ENCODE peak calls at places on chromosome 2, in four cellular contexts. One of them, this sample, is unnamed.
A peak's percentile ranks its signal among the peaks of the same experiment; 100 is the strongest.

GRCh38 chr2:168192839-168193616 is 54.4 kb downstream of the STK39 start:
- DNase-seq in upper lobe of right lung: no peak
- DNase-seq in uterus: no peak
- DNase-seq in transverse colon: no peak
- DNase-seq in this sample: no peak

GRCh38 chr2:25340340-25340886 is 1.3 kb downstream of the DNMT3A start:
- DNase-seq in transverse colon: peak; percentile 57
- DNase-seq in uterus: peak; percentile 42
- DNase-seq in upper lobe of right lung: no peak
- DNase-seq in this sample: peak; percentile 90

GRCh38 chr2:171180229-171180937 is 19.7 kb upstream of the TLK1 start:
- DNase-seq in transverse colon: no peak
- DNase-seq in upper lobe of right lung: no peak
- DNase-seq in uterus: no peak
- DNase-seq in this sample: no peak

GRCh38 chr2:42100696-42101585 is 53.1 kb downstream of the PKDCC start:
- DNase-seq in upper lobe of right lung: peak; percentile 85
- DNase-seq in uterus: peak; percentile 57
- DNase-seq in transverse colon: peak; percentile 75
- DNase-seq in this sample: peak; percentile 90

GRCh38 chr2:236654496-236654895 is 84.9 kb downstream of the ACKR3 start:
- DNase-seq in uterus: no peak
- DNase-seq in upper lobe of right lung: no peak
- DNase-seq in transverse colon: no peak
- DNase-seq in this sample: no peak

GRCh38 chr2:231987088-231987788 is 25.7 kb downstream of the DIS3L2 start:
- DNase-seq in upper lobe of right lung: no peak
- DNase-seq in uterus: no peak
- DNase-seq in transverse colon: no peak
- DNase-seq in this sample: peak; percentile 41

GRCh38 chr2:47023332-47023731 is 107.7 kb upstream of the MCFD2 start:
- DNase-seq in uterus: no peak
- DNase-seq in upper lobe of right lung: no peak
- DNase-seq in transverse colon: no peak
- DNase-seq in this sample: peak; percentile 27

GRCh38 chr2:67462741-67463496 is 65.8 kb downstream of the ETAA1 start:
- DNase-seq in upper lobe of right lung: no peak
- DNase-seq in uterus: no peak
- DNase-seq in transverse colon: no peak
- DNase-seq in this sample: no peak

GRCh38 chr2:9280204-9280603 is 73.6 kb downstream of the ASAP2 start:
- DNase-seq in transverse colon: no peak
- DNase-seq in uterus: no peak
- DNase-seq in upper lobe of right lung: no peak
- DNase-seq in this sample: no peak

GRCh38 chr2:15939556-15939853 is 845 bp upstream of the MYCN start:
- DNase-seq in uterus: no peak
- DNase-seq in transverse colon: peak; percentile 66
- DNase-seq in upper lobe of right lung: peak; percentile 84
- DNase-seq in this sample: peak; percentile 89

GRCh38 chr2:84840306-84840705 is 40.6 kb downstream of the TRABD2A start:
- DNase-seq in uterus: no peak
- DNase-seq in upper lobe of right lung: no peak
- DNase-seq in transverse colon: no peak
- DNase-seq in this sample: no peak

GRCh38 chr2:200742426-200742825 is 69.3 kb upstream of the BZW1 start:
- DNase-seq in transverse colon: no peak
- DNase-seq in upper lobe of right lung: peak; percentile 64
- DNase-seq in uterus: no peak
- DNase-seq in this sample: peak; percentile 91

GRCh38 chr2:57864926-57865325 is 181.7 kb upstream of the VRK2 start:
- DNase-seq in uterus: no peak
- DNase-seq in transverse colon: no peak
- DNase-seq in upper lobe of right lung: no peak
- DNase-seq in this sample: no peak

GRCh38 chr2:85917887-85918795 is 29.4 kb upstream of the ST3GAL5 start:
- DNase-seq in upper lobe of right lung: no peak
- DNase-seq in transverse colon: no peak
- DNase-seq in uterus: no peak
- DNase-seq in this sample: no peak

DNA sequence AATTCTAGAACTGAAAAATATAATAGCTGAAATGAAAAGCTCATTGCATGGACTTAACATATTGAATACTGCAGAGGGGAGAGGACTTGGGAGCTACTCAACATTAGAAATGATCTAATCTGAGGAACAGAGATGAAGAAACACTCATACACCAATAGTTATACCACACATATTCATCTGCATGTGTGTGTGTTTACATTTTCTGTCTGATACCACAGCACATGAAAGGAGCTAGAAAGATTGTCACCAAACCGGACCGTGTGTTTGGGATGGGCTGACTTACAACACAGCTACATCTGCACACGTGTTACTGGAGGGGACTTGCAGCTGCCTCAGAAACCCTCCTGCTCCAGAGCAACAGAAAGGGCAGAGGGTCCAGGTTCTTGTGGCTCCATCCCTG is 47.8 kb downstream of the PXDN start:
- DNase-seq in transverse colon: no peak
- DNase-seq in uterus: no peak
- DNase-seq in upper lobe of right lung: no peak
- DNase-seq in this sample: no peak
- H3K9me3 ChIP-seq in transverse colon: no peaks in the 10 kb centered on the region
- H3K9me3 ChIP-seq in uterus: no peaks in the 10 kb centered on the region
- H3K9me3 ChIP-seq in upper lobe of right lung: no peaks in the 10 kb centered on the region
- H3K9me3 ChIP-seq in this sample: no peaks in the 10 kb centered on the region

GRCh38 chr2:205946226-205946625 is 139.7 kb downstream of the INO80D start:
- DNase-seq in upper lobe of right lung: no peak
- DNase-seq in transverse colon: no peak
- DNase-seq in uterus: no peak
- DNase-seq in this sample: no peak

GRCh38 chr2:205948883-205949282 is 137.1 kb downstream of the INO80D start:
- DNase-seq in uterus: no peak
- DNase-seq in transverse colon: no peak
- DNase-seq in upper lobe of right lung: no peak
- DNase-seq in this sample: no peak

GRCh38 chr2:205948496-205948837 is 137.5 kb downstream of the INO80D start:
- DNase-seq in uterus: no peak
- DNase-seq in transverse colon: no peak
- DNase-seq in upper lobe of right lung: no peak
- DNase-seq in this sample: no peak

DNA sequence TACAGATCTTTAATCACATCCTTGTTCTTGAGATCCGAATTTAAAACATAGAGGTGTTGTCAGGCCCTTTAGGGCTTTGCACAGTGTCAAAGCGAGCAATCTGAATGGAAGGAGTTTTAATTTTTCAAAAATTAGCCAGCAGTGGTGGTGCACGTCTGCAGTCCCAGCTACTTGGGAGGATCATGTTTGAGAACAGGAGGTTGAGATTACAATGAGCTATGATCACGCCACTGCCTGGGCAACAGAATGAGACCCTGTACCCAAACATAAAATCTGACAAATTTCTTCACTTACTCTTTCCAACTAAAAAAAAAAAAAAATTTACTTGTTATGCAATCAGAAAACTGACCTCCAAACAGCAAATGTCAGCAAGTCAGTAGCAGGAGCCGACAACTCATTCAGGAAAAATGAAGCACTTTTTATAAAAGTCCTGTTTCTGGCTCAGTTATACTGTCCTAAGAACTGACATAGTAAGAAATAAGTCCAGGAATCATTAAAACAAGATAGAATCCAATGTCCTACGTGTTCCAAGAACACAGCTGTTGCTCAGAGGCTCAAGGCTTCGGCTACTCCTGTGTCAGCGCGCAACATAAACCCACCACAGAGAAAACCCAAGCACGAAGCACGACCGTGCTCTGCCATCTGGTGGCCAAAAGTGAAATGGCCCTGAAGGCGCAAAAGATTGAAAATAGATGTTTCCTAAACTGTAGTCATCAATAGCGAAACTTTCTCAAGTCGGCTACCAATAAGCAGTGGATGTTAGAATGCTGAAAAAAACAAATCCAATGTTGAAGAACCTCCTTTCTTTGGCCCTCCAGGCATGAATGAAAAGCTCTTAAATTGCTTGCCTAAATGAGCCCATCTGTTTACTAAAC is 138.1 kb downstream of the INO80D start:
- DNase-seq in uterus: peak; percentile 75
- DNase-seq in transverse colon: peak; percentile 68
- DNase-seq in upper lobe of right lung: no peak
- DNase-seq in this sample: peak; percentile 87
- H3K27ac ChIP-seq in uterus: peak overlapping the region; percentile 49
- H3K27ac ChIP-seq in transverse colon: no peak overlapping the region
- H3K27ac ChIP-seq in upper lobe of right lung: peak overlapping the region; percentile 18
- H3K27ac ChIP-seq in this sample: no peak overlapping the region

GRCh38 chr2:222305510-222306392 is 7.0 kb upstream of the PAX3 start:
- DNase-seq in transverse colon: no peak
- DNase-seq in upper lobe of right lung: no peak
- DNase-seq in uterus: no peak
- DNase-seq in this sample: no peak

GRCh38 chr2:222304737-222305509 is 6.1 kb upstream of the PAX3 start:
- DNase-seq in transverse colon: no peak
- DNase-seq in uterus: no peak
- DNase-seq in upper lobe of right lung: no peak
- DNase-seq in this sample: no peak

GRCh38 chr2:222307138-222307756 is 8.4 kb upstream of the PAX3 start:
- DNase-seq in transverse colon: peak; percentile 58
- DNase-seq in upper lobe of right lung: no peak
- DNase-seq in uterus: no peak
- DNase-seq in this sample: no peak

GRCh38 chr2:222307978-222308479 is 9.2 kb upstream of the PAX3 start:
- DNase-seq in uterus: no peak
- DNase-seq in transverse colon: no peak
- DNase-seq in upper lobe of right lung: no peak
- DNase-seq in this sample: no peak

DNA sequence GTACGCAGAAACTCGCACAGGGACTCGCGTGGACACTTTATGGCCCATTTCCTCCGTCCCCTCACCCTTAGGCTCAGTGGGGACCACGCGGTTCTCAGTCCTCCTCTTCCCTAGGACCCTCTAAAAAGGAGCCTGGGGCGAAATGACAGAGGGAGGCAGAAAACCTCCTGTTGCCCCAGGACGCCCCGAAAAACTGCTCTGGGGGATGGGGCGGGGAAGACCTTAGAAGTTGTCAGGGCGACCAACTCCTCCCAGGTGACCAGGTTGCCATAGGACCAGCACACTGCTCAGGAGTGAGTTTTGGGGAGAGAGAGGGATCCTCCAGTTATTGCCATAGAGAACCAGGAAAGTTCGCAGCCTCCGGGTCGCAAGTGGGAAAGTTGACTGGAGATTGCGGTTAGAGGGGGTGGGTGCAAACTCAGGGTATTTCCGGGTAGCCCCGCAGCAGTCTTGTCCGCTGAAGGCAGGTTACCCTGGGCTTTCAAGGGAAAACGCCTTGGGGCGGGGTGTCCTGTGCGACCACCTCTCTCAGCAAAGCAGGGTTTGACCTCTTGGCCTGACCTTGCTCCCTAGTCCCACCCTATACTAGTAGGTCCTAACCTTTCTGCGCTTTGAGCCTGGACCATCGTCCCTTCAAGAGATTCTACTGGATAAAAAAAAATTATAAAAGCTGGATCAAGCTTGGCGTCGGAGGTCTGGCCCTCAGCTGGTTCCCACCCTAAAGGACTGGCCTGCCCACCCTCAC is 7.8 kb upstream of the PAX3 start:
- DNase-seq in transverse colon: no peak
- DNase-seq in uterus: no peak
- DNase-seq in upper lobe of right lung: no peak
- DNase-seq in this sample: no peak
- H3K4me3 ChIP-seq in transverse colon: peak overlapping the region; percentile 35
- H3K4me3 ChIP-seq in uterus: peak overlapping the region; percentile 38
- H3K4me3 ChIP-seq in upper lobe of right lung: peak overlapping the region; percentile 49
- H3K4me3 ChIP-seq in this sample: peak overlapping the region; percentile 57

DNA sequence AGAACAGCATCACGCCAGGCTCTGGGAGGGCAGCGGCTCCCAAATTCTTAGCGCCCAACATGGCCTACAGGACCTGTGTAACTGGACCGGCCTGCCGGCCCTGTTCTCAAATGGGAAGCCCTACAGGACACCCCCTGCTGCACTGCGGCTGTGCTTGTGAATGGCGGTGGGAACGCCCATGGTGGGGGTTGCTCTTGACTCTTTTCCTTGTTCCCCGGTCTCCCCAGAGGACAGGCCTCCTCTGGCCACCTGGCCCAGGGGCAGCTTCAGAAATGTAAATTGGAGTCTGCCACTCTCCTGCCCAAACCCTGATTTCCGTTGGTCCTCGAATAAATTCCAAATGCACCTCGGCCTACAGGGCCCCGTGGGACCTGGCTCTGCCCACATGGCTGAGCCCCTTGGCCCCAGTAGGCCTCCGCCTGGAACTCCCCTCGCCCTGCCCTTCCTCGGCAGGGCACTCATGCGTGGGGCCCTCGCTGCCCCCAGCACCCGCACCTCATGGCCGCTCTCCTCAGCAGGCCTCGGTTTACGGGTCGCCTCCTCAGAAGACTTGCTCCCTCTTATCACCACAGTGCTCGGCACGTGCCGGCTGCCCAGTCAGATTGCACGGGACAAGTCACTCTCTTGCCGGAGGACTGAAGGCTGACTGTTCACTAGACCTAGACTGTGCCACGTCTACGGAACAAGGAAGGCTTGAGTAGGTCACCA is 29.4 kb downstream of the KCNIP3 start:
- DNase-seq in uterus: no peak
- DNase-seq in transverse colon: no peak
- DNase-seq in upper lobe of right lung: no peak
- DNase-seq in this sample: no peak
- H3K9me3 ChIP-seq in uterus: no peaks in the 10 kb centered on the region
- H3K9me3 ChIP-seq in transverse colon: no peaks in the 10 kb centered on the region
- H3K9me3 ChIP-seq in upper lobe of right lung: no peaks in the 10 kb centered on the region
- H3K9me3 ChIP-seq in this sample: no peaks in the 10 kb centered on the region

This sample was measured in right cardiac atrium.